ENCODE peak calls at places on chromosomes 11 and 22, in eight cellular contexts. O is ovary; D is AG20443; E is NCI-H1092; I is activated effector memory CD4-positive, alpha-beta T cell treated with anti-CD3 and anti-CD28 coated beads, Interleukin-2, amount 50 U/mL, for 16 hours; P is activated CD4-positive, alpha-beta T cell treated with anti-CD3 and anti-CD28 coated beads for 4 hours; A is RWPE1; Q is Caki2. F is an unnamed sample.
A peak's percentile ranks its signal among the peaks of the same experiment; 100 is the strongest.

GRCh38 chr11:84316866-84317560 is 1030.8 kb upstream of the CCDC90B start:
- DNase-seq in P (no peak), A (peak; percentile 1), I (no peak), E (no peak), D (peak; percentile 14), O (peak; percentile 17), Q (no peak), F (no peak)

GRCh38 chr11:17473071-17473744 is 3.4 kb downstream of the ABCC8 start:
- DNase-seq in O (no peak), Q (peak; percentile 15), E (no peak), D (no peak), A (no peak), I (no peak), P (no peak), F (no peak)

GRCh38 chr11:23233075-23233474 is 372.8 kb upstream of the CCDC179 start:
- DNase-seq in O (no peak), Q (no peak), E (no peak), D (no peak), A (no peak), I (no peak), P (no peak), F (no peak)

GRCh38 chr11:134278356-134278755 is 2.2 kb downstream of the GLB1L3 start:
- DNase-seq in P (no peak), Q (no peak), I (peak; percentile 24), E (no peak), A (no peak), O (no peak), D (no peak), F (no peak)

GRCh38 chr11:8863838-8864237 is 47.2 kb upstream of the AKIP1 start:
- DNase-seq in O (no peak), P (no peak), Q (peak; percentile 41), I (no peak), A (no peak), D (peak; percentile 57), E (no peak), F (no peak)

GRCh38 chr22:29291215-29291614 is 15.2 kb upstream of the GAS2L1 start:
- DNase-seq in D (no peak), Q (no peak), A (no peak), P (no peak), I (no peak), O (no peak), E (no peak), F (no peak)

GRCh38 chr11:85821636-85822035 is 10.7 kb upstream of the SYTL2 start:
- DNase-seq in D (no peak), I (no peak), P (no peak), Q (peak; percentile 49), O (no peak), E (no peak), A (no peak), F (no peak)

GRCh38 chr11:48080301-48080861 is 100.0 kb downstream of the PTPRJ start:
- DNase-seq in Q (no peak), E (no peak), I (no peak), P (no peak), A (no peak), O (no peak), D (no peak), F (no peak)